ENCODE peak calls at places on chromosomes 7 and 10, in six cellular contexts. Y is neuronal stem cell, C is psoas muscle, U is AG04449, R is choroid plexus epithelial cell, A is H7. E is an unnamed sample.

GRCh38 chr10:100749309-100750217 is 4.2 kb downstream of the PAX2 start:
- DNase-seq in U (no peak), R (no peak), A (peak), C (no peak), Y (peak), E (no peak)

GRCh38 chr7:130904792-130905191 is 170.8 kb upstream of the KLF14 start:
- DNase-seq in R (no peak), Y (no peak), A (no peak), U (no peak), C (no peak), E (peak)

GRCh38 chr10:124106241-124106905 is 13.0 kb upstream of the CHST15 start:
- DNase-seq in C (peak), A (no peak), R (peak), Y (no peak), U (no peak), E (peak)

GRCh38 chr7:12737836-12738235 is 50.4 kb downstream of the ARL4A start:
- DNase-seq in U (no peak), A (no peak), R (no peak), C (no peak), Y (no peak), E (no peak)

GRCh38 chr7:66627151-66627681 is 1.5 kb upstream of the KCTD7 start:
- DNase-seq in Y (no peak), C (no peak), R (peak), A (no peak), U (no peak), E (peak)

GRCh38 chr7:1669486-1669951 is 558 bp upstream of the ELFN1 start:
- DNase-seq in Y (peak), R (no peak), U (no peak), C (no peak), A (no peak), E (no peak)

GRCh38 chr7:117041007-117041406 is 87.7 kb downstream of the ST7 start:
- DNase-seq in C (no peak), R (peak), U (no peak), Y (no peak), A (no peak), E (peak)

GRCh38 chr7:20200361-20200760 is 16.8 kb downstream of the MACC1 start:
- DNase-seq in U (no peak), C (no peak), R (no peak), A (no peak), Y (no peak), E (no peak)

GRCh38 chr10:130372866-130373265 is 236.7 kb downstream of the GLRX3 start:
- DNase-seq in Y (no peak), A (no peak), U (no peak), C (no peak), R (no peak), E (no peak)

GRCh38 chr7:100694196-100694745 is at the start of gene GIGYF1:
- DNase-seq in A (peak), R (peak), C (peak), U (no peak), Y (no peak), E (peak)

GRCh38 chr7:7761974-7762769 is 43.8 kb upstream of the RPA3 start:
- DNase-seq in Y (no peak), C (no peak), U (peak), R (peak), A (no peak), E (peak)

GRCh38 chr7:30430300-30430699 is 48.3 kb downstream of the NOD1 start:
- DNase-seq in C (no peak), R (peak), A (no peak), Y (no peak), U (no peak), E (no peak)

GRCh38 chr10:100826983-100827818 is 81.8 kb downstream of the PAX2 start:
- DNase-seq in A (peak), Y (no peak), R (no peak), C (no peak), U (no peak), E (peak)

GRCh38 chr7:18590744-18591340 is 95.3 kb downstream of the HDAC9 start:
- DNase-seq in U (peak), R (peak), C (no peak), A (no peak), Y (peak), E (peak)

GRCh38 chr7:114148779-114149178 is 230.0 kb upstream of the PPP1R3A start:
- DNase-seq in A (no peak), C (no peak), Y (no peak), R (no peak), U (no peak), E (no peak)

GRCh38 chr7:156402255-156402654 is 238.3 kb upstream of the RNF32 start:
- DNase-seq in A (no peak), U (no peak), Y (no peak), C (no peak), R (no peak), E (no peak)

GRCh38 chr7:80107278-80107677 is 27.4 kb upstream of the GNAI1 start:
- DNase-seq in A (no peak), R (no peak), Y (no peak), C (no peak), U (no peak), E (no peak)

GRCh38 chr10:104580321-104580720 is 60.8 kb upstream of the SORCS3 start:
- DNase-seq in R (no peak), A (no peak), C (no peak), U (no peak), Y (no peak), E (peak)

GRCh38 chr7:148727501-148728278 is 29.0 kb downstream of the CUL1 start:
- DNase-seq in U (no peak), C (no peak), Y (no peak), A (no peak), R (no peak), E (no peak)

GRCh38 chr7:137172105-137172590 is 171.4 kb downstream of the PTN start:
- DNase-seq in Y (no peak), R (no peak), U (no peak), A (no peak), C (no peak), E (no peak)

GRCh38 chr7:43141091-43141490 is 28.6 kb downstream of the HECW1 start:
- DNase-seq in U (no peak), Y (no peak), C (no peak), R (peak), A (no peak), E (no peak)

GRCh38 chr7:47154781-47155180 is 427.1 kb downstream of the TNS3 start:
- DNase-seq in C (no peak), R (no peak), Y (no peak), A (no peak), U (peak), E (peak)

GRCh38 chr7:101691822-101692384 is 62.8 kb upstream of the MYL10 start:
- DNase-seq in R (no peak), Y (peak), A (peak), U (no peak), C (no peak), E (no peak)

GRCh38 chr10:14543904-14544210 is 213.1 kb upstream of the FRMD4A start:
- DNase-seq in Y (no peak), A (no peak), R (no peak), U (no peak), C (no peak), E (no peak)

GRCh38 chr10:102302611-102303010 is 57.3 kb downstream of the GBF1 start:
- DNase-seq in R (peak), C (no peak), A (no peak), U (no peak), Y (no peak), E (no peak)

GRCh38 chr7:29442146-29442545 is 121.5 kb upstream of the PRR15 start:
- DNase-seq in R (peak), Y (peak), U (no peak), A (peak), C (no peak), E (peak)

GRCh38 chr7:15015545-15016314 is 113.2 kb upstream of the DGKB start:
- DNase-seq in C (no peak), U (no peak), A (peak), R (peak), Y (peak), E (peak)

GRCh38 chr10:46552526-46553237 is 3.8 kb downstream of the GPRIN2 start:
- DNase-seq in R (no peak), U (no peak), Y (no peak), A (no peak), C (peak), E (no peak)

GRCh38 chr7:40230086-40230485 is 95.3 kb downstream of the SUGCT start:
- DNase-seq in C (no peak), R (peak), Y (no peak), U (no peak), A (no peak), E (no peak)

GRCh38 chr10:126421745-126422144 is 33.5 kb upstream of the ADAM12 start:
- DNase-seq in R (peak), A (no peak), C (peak), Y (no peak), U (peak), E (peak)

GRCh38 chr10:89242840-89243586 is 8.6 kb downstream of the LIPA start:
- DNase-seq in R (peak), A (no peak), C (no peak), U (no peak), Y (no peak), E (no peak)

GRCh38 chr10:48745662-48746245 is 61.1 kb downstream of the WDFY4 start:
- DNase-seq in Y (no peak), U (no peak), C (no peak), A (peak), R (no peak), E (no peak)

GRCh38 chr7:100811480-100811879 is 15.8 kb downstream of the EPHB4 start:
- DNase-seq in A (no peak), Y (no peak), R (no peak), C (no peak), U (no peak), E (no peak)

GRCh38 chr7:91286432-91286831 is 22.2 kb downstream of the FZD1 start:
- DNase-seq in C (no peak), U (no peak), Y (no peak), R (no peak), A (no peak), E (no peak)

GRCh38 chr7:20545016-20545415 is 70.5 kb upstream of the ABCB5 start:
- DNase-seq in R (no peak), C (no peak), Y (no peak), U (no peak), A (no peak), E (no peak)

GRCh38 chr7:45980181-45980905 is 59.3 kb upstream of the IGFBP3 start:
- DNase-seq in C (no peak), U (no peak), A (no peak), Y (no peak), R (peak), E (peak)

GRCh38 chr10:4181690-4182089 is 396.7 kb upstream of the KLF6 start:
- DNase-seq in R (no peak), C (no peak), A (no peak), U (no peak), Y (no peak), E (peak)

DNA sequence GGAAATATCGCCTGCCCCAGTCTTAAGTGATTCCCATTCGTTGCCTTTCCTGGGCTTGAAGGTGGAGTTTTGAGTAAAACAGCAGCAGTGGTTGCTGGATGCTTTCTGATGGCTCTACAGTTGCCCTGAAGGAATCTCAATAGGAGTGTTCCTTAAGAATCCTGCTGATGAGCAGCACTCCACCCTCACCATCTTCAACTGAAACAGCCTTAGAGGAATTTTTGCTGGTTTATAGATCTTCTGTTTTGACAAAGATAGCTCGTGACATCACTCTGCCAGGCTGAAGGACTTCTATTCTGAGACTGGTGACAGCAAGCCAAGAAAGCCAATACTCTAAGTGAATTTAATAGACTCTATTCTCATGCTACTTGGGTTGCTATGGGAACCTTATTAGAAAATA is 1014.7 kb downstream of the NRG3 start:
- DNase-seq in U (no peak), A (peak), R (no peak), Y (no peak), C (no peak), E (no peak)
- H3K4me3 ChIP-seq in U (no peak), A (no peak), R (no peak), Y (no peak), C (no peak), E (no peak)

DNA sequence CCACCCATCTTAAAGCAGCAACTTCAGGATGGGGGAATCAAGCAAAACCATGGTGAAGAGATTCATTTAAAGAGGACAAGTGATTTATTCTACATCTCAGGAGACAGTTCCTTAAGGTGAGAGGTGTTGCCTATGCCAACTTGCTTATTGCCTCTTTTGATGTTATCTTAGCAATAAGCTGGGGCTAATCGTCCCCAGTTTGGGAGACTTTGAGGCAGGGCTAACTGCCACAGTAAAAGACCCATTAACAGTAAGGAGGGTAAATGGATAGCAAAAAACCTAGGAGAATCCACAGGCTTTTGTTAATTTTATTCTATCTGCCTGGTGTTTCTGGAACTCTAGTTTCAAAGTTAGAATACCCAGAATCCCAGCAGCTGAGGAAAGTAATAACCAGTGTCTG is 22.1 kb upstream of the HERPUD2 start:
- DNase-seq in R (no peak), C (no peak), U (no peak), A (no peak), Y (no peak), E (no peak)
- H3K4me3 ChIP-seq in R (no peak), C (peak), U (no peak), A (no peak), Y (no peak), E (no peak)

DNA sequence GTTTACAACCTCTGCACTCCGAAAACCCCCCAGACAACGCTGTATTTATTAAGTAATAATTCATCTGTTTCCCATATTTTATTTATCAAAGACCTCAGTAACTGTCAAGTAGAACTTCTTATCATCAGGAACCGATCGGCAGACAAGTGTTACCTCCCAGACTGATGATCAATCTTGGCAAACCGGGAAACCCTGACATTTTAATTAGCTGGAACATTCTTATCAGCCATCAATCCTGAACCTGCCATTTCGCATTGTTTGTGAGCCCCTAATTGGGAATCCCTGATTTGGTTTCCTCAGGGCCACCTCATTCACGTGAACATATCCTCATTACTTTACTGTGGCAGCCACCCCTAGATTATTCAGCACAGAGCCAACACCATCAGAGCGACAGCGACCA is 93.7 kb upstream of the SDK1 start:
- DNase-seq in U (no peak), Y (no peak), A (no peak), C (no peak), R (no peak), E (no peak)
- H3K4me3 ChIP-seq in U (no peak), Y (no peak), A (no peak), C (no peak), R (no peak), E (no peak)

GRCh38 chr7:127930341-127931328 is 100.6 kb downstream of the LRRC4 start:
- DNase-seq in A (no peak), U (no peak), R (no peak), Y (no peak), C (no peak), E (no peak)

GRCh38 chr7:127934711-127935110 is 96.5 kb downstream of the LRRC4 start:
- DNase-seq in A (no peak), Y (no peak), U (no peak), R (no peak), C (no peak), E (no peak)

GRCh38 chr7:127933116-127933515 is 98.1 kb downstream of the LRRC4 start:
- DNase-seq in U (peak), Y (no peak), C (no peak), R (no peak), A (no peak), E (peak)

GRCh38 chr7:127935847-127936376 is 95.3 kb downstream of the LRRC4 start:
- DNase-seq in A (no peak), R (no peak), U (no peak), Y (no peak), C (no peak), E (no peak)

DNA sequence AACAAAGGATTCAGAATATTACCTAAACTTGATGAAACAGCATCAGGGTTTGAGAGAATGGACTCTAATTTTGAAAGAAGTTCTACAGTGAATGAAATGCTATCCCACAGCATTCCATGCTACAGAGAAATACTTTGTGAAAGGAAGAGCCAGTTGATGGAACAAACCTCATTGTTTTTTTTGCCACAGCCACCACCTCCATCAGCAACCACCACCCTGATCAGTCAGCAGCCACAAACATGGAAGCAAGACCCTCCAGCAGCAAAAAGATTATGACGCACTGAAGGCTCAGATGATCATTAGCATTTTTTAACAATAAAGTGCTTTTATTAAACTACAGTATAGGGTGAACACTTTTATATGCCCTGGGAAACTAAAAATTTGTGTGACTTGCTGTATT is 98.7 kb downstream of the LRRC4 start:
- DNase-seq in Y (no peak), C (no peak), R (no peak), A (no peak), U (no peak), E (no peak)
- H3K4me3 ChIP-seq in Y (no peak), C (no peak), R (no peak), A (no peak), U (no peak), E (no peak)

DNA sequence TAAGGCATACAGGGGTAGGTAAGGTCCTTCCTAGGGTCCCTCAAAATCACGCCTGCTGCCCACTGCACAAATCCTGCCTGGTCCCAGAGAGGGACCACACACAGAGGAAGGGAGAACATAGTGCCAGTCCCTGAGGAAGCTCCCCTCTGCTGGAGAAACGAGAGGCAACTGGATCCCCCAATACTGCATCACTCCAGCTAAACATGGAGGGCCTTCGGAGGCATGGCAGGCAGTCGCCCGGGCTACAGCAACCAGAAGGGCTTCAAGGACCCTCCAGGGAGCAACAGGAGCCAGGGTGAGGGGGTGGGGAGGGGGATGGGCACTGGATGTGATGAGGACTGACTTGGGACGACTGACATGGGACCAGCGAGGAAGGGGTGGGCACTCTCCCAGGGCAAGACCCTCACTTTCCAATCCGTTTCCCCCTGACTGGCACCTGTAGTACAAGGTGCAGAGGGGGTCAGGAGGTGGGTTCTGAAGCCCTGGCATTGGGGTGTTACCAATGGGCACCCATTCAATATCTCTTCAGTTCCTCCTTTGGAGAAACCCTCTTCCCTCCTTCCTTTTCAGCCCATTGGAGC is 21.7 kb downstream of the DDIT4 start:
- DNase-seq in A (peak), U (no peak), R (no peak), C (no peak), Y (no peak), E (no peak)
- H3K4me3 ChIP-seq in A (no peak), U (no peak), R (no peak), C (no peak), Y (no peak), E (no peak)

GRCh38 chr7:138979226-138979979 is 1.8 kb downstream of the KIAA1549 start:
- DNase-seq in A (no peak), C (no peak), Y (no peak), R (peak), U (no peak), E (peak)

GRCh38 chr7:138980575-138981285 is 459 bp downstream of the KIAA1549 start:
- DNase-seq in A (no peak), R (no peak), C (no peak), Y (no peak), U (no peak), E (peak)

GRCh38 chr7:138979988-138980574 is 1.1 kb downstream of the KIAA1549 start:
- DNase-seq in U (no peak), A (no peak), R (peak), C (no peak), Y (no peak), E (peak)

GRCh38 chr7:138981332-138982203 is at the start of gene KIAA1549:
- DNase-seq in C (peak), U (no peak), R (peak), Y (peak), A (peak), E (peak)

GRCh38 chr7:138982204-138982623 is 1.0 kb upstream of the KIAA1549 start:
- DNase-seq in C (no peak), R (no peak), U (no peak), A (no peak), Y (no peak), E (peak)
- H3K4me3 ChIP-seq in C (peak), R (peak), U (peak), A (peak), Y (peak), E (peak)